ENCODE peak calls at places on chromosomes 12 and 14, in nine cellular contexts. I is activated T-cell treated with anti-CD3 and anti-CD28 coated beads, Interleukin-2, amount 50 U/mL, for 24 hours; F is lower leg skin; T is kidney epithelial cell; V is stimulated activated CD4-positive, alpha-beta T cell treated with anti-CD3 and anti-CD28 coated beads, Interleukin-12 subunit alpha, Interleukin-12 subunit beta, amount 100 ng/mL, for 48 hours; U is MM.1S; O is choroid plexus epithelial cell; C is amniotic epithelial cell; B is neural crest cell. P is an unnamed sample.

GRCh38 chr12:3680919-3681594 is 71.9 kb downstream of the CRACR2A start:
- DNase-seq in I (no peak), F (no peak), T (no peak), V (no peak), U (no peak), O (peak; percentile 76), C (peak; percentile 3), B (no peak), P (no peak)

GRCh38 chr14:72547999-72548398 is 345.9 kb downstream of the DPF3 start:
- DNase-seq in I (no peak), F (no peak), T (no peak), V (no peak), U (no peak), O (no peak), C (peak; percentile 15), B (no peak), P (no peak)

GRCh38 chr12:105487961-105488360 is 157.5 kb downstream of the C12orf75 start:
- DNase-seq in I (no peak), F (no peak), T (no peak), V (no peak), U (no peak), O (no peak), C (no peak), B (no peak), P (no peak)

GRCh38 chr12:96241484-96242256 is 47.5 kb downstream of the ELK3 start:
- DNase-seq in I (peak; percentile 45), F (no peak), T (no peak), V (peak; percentile 24), U (no peak), O (peak; percentile 62), C (peak; percentile 84), B (no peak), P (no peak)

GRCh38 chr12:1436996-1437395 is 157.4 kb downstream of the FBXL14 start:
- DNase-seq in I (no peak), F (no peak), T (no peak), V (no peak), U (no peak), O (no peak), C (no peak), B (no peak), P (no peak)

GRCh38 chr12:95837240-95838038 is 21.3 kb upstream of the SNRPF start:
- DNase-seq in I (no peak), F (no peak), T (no peak), V (no peak), U (no peak), O (no peak), C (no peak), B (no peak), P (no peak)

GRCh38 chr12:95261109-95261508 is 43.5 kb downstream of the VEZT start:
- DNase-seq in I (no peak), F (no peak), T (no peak), V (no peak), U (no peak), O (no peak), C (no peak), B (no peak), P (no peak)

GRCh38 chr12:47935196-47935595 is 28.2 kb upstream of the TMEM106C start:
- DNase-seq in I (no peak), F (peak; percentile 52), T (no peak), V (no peak), U (no peak), O (peak; percentile 89), C (peak; percentile 89), B (no peak), P (no peak)

GRCh38 chr12:27549801-27550652 is 26.0 kb downstream of the PPFIBP1 start:
- DNase-seq in I (no peak), F (peak; percentile 91), T (peak; percentile 97), V (no peak), U (no peak), O (peak; percentile 99), C (peak; percentile 96), B (no peak), P (peak; percentile 35)